ENCODE peak calls at places on chromosomes 5 and 9, in seven cellular contexts. Z is CD4-positive, CD25-positive, alpha-beta regulatory T cell; X is frontal cortex; J is cardiac septum; G is stimulated activated CD8-positive, alpha-beta memory T cell treated with anti-CD3 and anti-CD28 coated beads, Interleukin-12 subunit alpha, Interleukin-12 subunit beta, amount 100 ng/mL, for 1 hour; V is osteocyte; K is A549. D is an unnamed sample.

GRCh38 chr5:138482645-138483044 is 17.4 kb downstream of the EGR1 start:
- DNase-seq in Z (no peak), X (no peak), J (no peak), G (no peak), V (no peak), K (no peak), D (no peak)

GRCh38 chr5:122172207-122172606 is 42.9 kb downstream of the ZNF474 start:
- DNase-seq in Z (no peak), X (no peak), J (no peak), G (no peak), V (no peak), K (no peak), D (no peak)

GRCh38 chr9:6109571-6109970 is 94.1 kb upstream of the RANBP6 start:
- DNase-seq in Z (no peak), X (no peak), J (no peak), G (no peak), V (no peak), K (no peak), D (no peak)

GRCh38 chr5:59525957-59526356 is 367.6 kb downstream of the PDE4D start:
- DNase-seq in Z (no peak), X (no peak), J (no peak), G (no peak), V (no peak), K (no peak), D (no peak)

GRCh38 chr9:86521936-86522335 is 167.7 kb upstream of the TUT7 start:
- DNase-seq in Z (no peak), X (no peak), J (no peak), G (no peak), V (no peak), K (no peak), D (no peak)

GRCh38 chr9:16258191-16258590 is 612.3 kb downstream of the BNC2 start:
- DNase-seq in Z (no peak), X (no peak), J (no peak), G (no peak), V (no peak), K (no peak), D (no peak)

GRCh38 chr5:122312670-122312988 is 592 bp downstream of the SNCAIP start:
- DNase-seq in Z (no peak), X (peak), J (no peak), G (no peak), V (no peak), K (no peak), D (no peak)

GRCh38 chr5:96655506-96655905 is 6.7 kb upstream of the CAST start:
- DNase-seq in Z (no peak), X (no peak), J (no peak), G (no peak), V (no peak), K (no peak), D (no peak)

GRCh38 chr5:66972004-66972403 is 224.6 kb downstream of the CD180 start:
- DNase-seq in Z (no peak), X (no peak), J (no peak), G (no peak), V (no peak), K (no peak), D (no peak)

GRCh38 chr5:14174235-14174636 is 31.1 kb downstream of the TRIO start:
- DNase-seq in Z (no peak), X (no peak), J (no peak), G (no peak), V (no peak), K (no peak), D (peak)

GRCh38 chr9:26744362-26744965 is 148.1 kb downstream of the CAAP1 start:
- DNase-seq in Z (peak), X (no peak), J (no peak), G (no peak), V (no peak), K (peak), D (peak)